ENCODE peak calls at places on chromosomes 1 and 21, in seven cellular contexts. Z is endodermal cell, H is caudate nucleus, U is brain microvascular endothelial cell, E is body of pancreas, M is substantia nigra, Y is Peyer's patch. X is an unnamed sample.

GRCh38 chr1:53557830-53558784 is 98.9 kb downstream of the DMRTB1 start:
- DNase-seq in Z (peak; percentile 30), H (no peak), U (no peak), E (no peak), M (no peak), Y (no peak), X (peak; percentile 55)

GRCh38 chr21:46056450-46056903 is 41.4 kb upstream of the COL6A2 start:
- DNase-seq in Z (peak; percentile 48), H (no peak), U (peak; percentile 72), E (peak; percentile 49), M (no peak), Y (no peak), X (peak; percentile 95)

GRCh38 chr1:100631015-100631521 is 88.5 kb upstream of the VCAM1 start:
- DNase-seq in Z (no peak), H (no peak), U (peak; percentile 98), E (peak; percentile 14), M (no peak), Y (no peak), X (no peak)

GRCh38 chr1:158458263-158458662 is 3.4 kb upstream of the OR10K1 start:
- DNase-seq in Z (no peak), H (no peak), U (no peak), E (no peak), M (no peak), Y (no peak), X (no peak)

GRCh38 chr1:198970919-198971318 is 332.1 kb downstream of the PTPRC start:
- DNase-seq in Z (no peak), H (no peak), U (no peak), E (no peak), M (no peak), Y (no peak), X (no peak)

GRCh38 chr1:223513309-223513708 is 120.1 kb downstream of the CCDC185 start:
- DNase-seq in Z (no peak), H (no peak), U (no peak), E (no peak), M (no peak), Y (no peak), X (no peak)

GRCh38 chr1:224406216-224406615 is 28.4 kb downstream of the WDR26 start:
- DNase-seq in Z (no peak), H (no peak), U (no peak), E (no peak), M (no peak), Y (no peak), X (no peak)

GRCh38 chr1:234998174-234998741 is 130.4 kb downstream of the TOMM20 start:
- DNase-seq in Z (peak; percentile 84), H (no peak), U (peak; percentile 57), E (no peak), M (no peak), Y (no peak), X (peak; percentile 88)

GRCh38 chr1:209831615-209832014 is 3.8 kb downstream of the UTP25 start:
- DNase-seq in Z (no peak), H (no peak), U (peak; percentile 24), E (no peak), M (no peak), Y (no peak), X (no peak)

GRCh38 chr1:28296401-28297220 is 32.2 kb upstream of the MED18 start:
- DNase-seq in Z (peak; percentile 94), H (no peak), U (no peak), E (peak; percentile 84), M (no peak), Y (no peak), X (peak; percentile 56)

GRCh38 chr1:172359531-172359991 is 60.9 kb upstream of the C1orf105 start:
- DNase-seq in Z (no peak), H (no peak), U (no peak), E (no peak), M (no peak), Y (no peak), X (no peak)

GRCh38 chr1:236142358-236143103 is at the start of gene GPR137B:
- DNase-seq in Z (peak; percentile 79), H (peak; percentile 50), U (peak; percentile 35), E (peak; percentile 60), M (no peak), Y (peak; percentile 33), X (no peak)

GRCh38 chr1:32400876-32401631 is 6.8 kb upstream of the BSDC1 start:
- DNase-seq in Z (peak; percentile 96), H (peak; percentile 57), U (peak; percentile 67), E (peak; percentile 86), M (peak; percentile 30), Y (peak; percentile 56), X (peak; percentile 90)

GRCh38 chr1:68977211-68977610 is 480.3 kb upstream of the DEPDC1 start:
- DNase-seq in Z (no peak), H (no peak), U (no peak), E (no peak), M (no peak), Y (no peak), X (no peak)

GRCh38 chr1:99266731-99267130 is 2.4 kb downstream of the PLPPR4 start:
- DNase-seq in Z (no peak), H (no peak), U (peak; percentile 52), E (no peak), M (no peak), Y (no peak), X (no peak)

GRCh38 chr1:107877092-107877491 is 87.9 kb downstream of the VAV3 start:
- DNase-seq in Z (no peak), H (no peak), U (no peak), E (no peak), M (no peak), Y (no peak), X (no peak)

GRCh38 chr1:18536943-18537342 is 56.2 kb downstream of the KLHDC7A start:
- DNase-seq in Z (peak; percentile 30), H (no peak), U (no peak), E (no peak), M (no peak), Y (no peak), X (no peak)

GRCh38 chr1:3611170-3612019 is at the start of gene MEGF6:
- DNase-seq in Z (peak; percentile 100), H (no peak), U (peak; percentile 55), E (peak; percentile 48), M (no peak), Y (peak; percentile 74), X (no peak)

GRCh38 chr1:68347415-68347814 is 102.3 kb downstream of the RPE65 start:
- DNase-seq in Z (no peak), H (no peak), U (no peak), E (peak; percentile 45), M (no peak), Y (peak; percentile 51), X (no peak)

GRCh38 chr1:185474440-185475149 is 157.6 kb upstream of the IVNS1ABP start:
- DNase-seq in Z (no peak), H (no peak), U (no peak), E (no peak), M (no peak), Y (no peak), X (no peak)

GRCh38 chr1:51519048-51519856 is at the start of gene EPS15:
- DNase-seq in Z (peak; percentile 96), H (peak; percentile 54), U (peak; percentile 71), E (peak; percentile 91), M (peak; percentile 86), Y (peak; percentile 84), X (peak; percentile 97)

GRCh38 chr21:33760641-33761103 is 118.4 kb downstream of the ITSN1 start:
- DNase-seq in Z (no peak), H (no peak), U (peak; percentile 66), E (no peak), M (no peak), Y (no peak), X (no peak)

GRCh38 chr1:229203030-229203751 is 67.7 kb upstream of the RAB4A start:
- DNase-seq in Z (peak; percentile 97), H (no peak), U (peak; percentile 61), E (peak; percentile 33), M (no peak), Y (no peak), X (no peak)

GRCh38 chr1:236854602-236854978 is 59.5 kb downstream of the MTR start:
- DNase-seq in Z (no peak), H (no peak), U (peak; percentile 47), E (no peak), M (no peak), Y (no peak), X (no peak)

GRCh38 chr1:98103617-98104284 is 182.9 kb upstream of the DPYD start:
- DNase-seq in Z (no peak), H (no peak), U (no peak), E (no peak), M (no peak), Y (no peak), X (no peak)

DNA sequence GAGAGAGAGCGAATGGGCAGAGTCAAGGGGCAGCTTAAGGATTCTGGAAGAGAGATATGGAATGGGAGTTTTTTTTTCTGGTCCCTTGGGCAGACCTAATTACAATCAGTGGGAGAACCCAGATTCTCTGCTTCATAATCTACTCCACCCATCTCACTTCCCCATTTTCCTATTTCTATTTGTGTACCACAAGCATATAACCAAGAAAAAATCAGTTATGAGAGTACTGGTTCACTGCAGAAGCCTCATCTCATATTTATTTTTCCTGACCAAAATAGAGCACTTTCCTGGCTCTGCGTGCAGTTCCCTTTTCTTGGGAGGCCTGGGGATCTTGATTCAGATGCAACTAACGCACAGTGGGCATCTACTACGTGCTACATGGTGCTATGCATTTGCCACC is 82.2 kb upstream of the SLFNL1 start:
- DNase-seq in Z (no peak), H (no peak), U (no peak), E (no peak), M (no peak), Y (no peak), X (no peak)
- H3K27ac ChIP-seq in Z (no peak overlapping the region), H (no peak overlapping the region), U (no peak overlapping the region), E (no peak overlapping the region), M (no peak overlapping the region), Y (no peak overlapping the region), X (no peak overlapping the region)

GRCh38 chr1:149887456-149888159 is 11.8 kb upstream of the BOLA1 start:
- DNase-seq in Z (peak; percentile 90), H (peak; percentile 83), U (peak; percentile 97), E (peak; percentile 97), M (peak; percentile 55), Y (peak; percentile 81), X (peak; percentile 92)

GRCh38 chr1:149886396-149887195 is 12.8 kb upstream of the BOLA1 start:
- DNase-seq in Z (peak; percentile 96), H (peak; percentile 89), U (peak; percentile 99), E (peak; percentile 98), M (peak; percentile 53), Y (peak; percentile 85), X (peak; percentile 93)

GRCh38 chr1:149888999-149889289 is 10.4 kb upstream of the BOLA1 start:
- DNase-seq in Z (no peak), H (no peak), U (peak; percentile 24), E (peak; percentile 45), M (no peak), Y (no peak), X (no peak)

GRCh38 chr1:149885364-149886111 is 13.8 kb upstream of the BOLA1 start:
- DNase-seq in Z (peak; percentile 88), H (peak; percentile 38), U (peak; percentile 89), E (peak; percentile 96), M (peak; percentile 33), Y (peak; percentile 73), X (peak; percentile 95)

GRCh38 chr1:149888160-149888998 is 11.0 kb upstream of the BOLA1 start:
- DNase-seq in Z (peak; percentile 96), H (peak; percentile 68), U (peak; percentile 84), E (peak; percentile 89), M (peak; percentile 30), Y (peak; percentile 58), X (peak; percentile 94)
- H3K27ac ChIP-seq in Z (peak overlapping the region; percentile 98), H (peak overlapping the region; percentile 98), U (peak overlapping the region; percentile 96), E (peak overlapping the region; percentile 100), M (peak overlapping the region; percentile 97), Y (peak overlapping the region; percentile 99), X (peak overlapping the region; percentile 98)

GRCh38 chr1:2534775-2535387 is 4.8 kb upstream of the HES5 start:
- DNase-seq in Z (peak; percentile 81), H (no peak), U (no peak), E (no peak), M (no peak), Y (no peak), X (no peak)
- H3K27ac ChIP-seq in Z (no peak overlapping the region), H (no peak overlapping the region), U (no peak overlapping the region), E (no peak overlapping the region), M (no peak overlapping the region), Y (no peak overlapping the region), X (no peak overlapping the region)

GRCh38 chr1:152165291-152166077 is 6.5 kb upstream of the RPTN start:
- DNase-seq in Z (no peak), H (no peak), U (no peak), E (no peak), M (no peak), Y (no peak), X (no peak)
- H3K27ac ChIP-seq in Z (no peak overlapping the region), H (no peak overlapping the region), U (no peak overlapping the region), E (no peak overlapping the region), M (no peak overlapping the region), Y (no peak overlapping the region), X (no peak overlapping the region)

X was measured in kidney.